ENCODE peak calls at places on chromosomes 6 and 20, in ten cellular contexts. D, V, C, T, W, Z, X, S, Y and L are unnamed samples.
A peak's percentile ranks its signal among the peaks of the same experiment; 100 is the strongest.

GRCh38 chr6:115728171-115728570 is 332.5 kb downstream of the FRK start:
- DNase-seq in C (no peak), Z (no peak), X (no peak), Y (no peak), W (no peak), S (no peak), V (no peak), T (no peak), D (no peak), L (no peak)

GRCh38 chr6:7975764-7976146 is 65.2 kb upstream of the TXNDC5 start:
- DNase-seq in T (no peak), C (no peak), W (no peak), Z (peak; percentile 66), D (no peak), Y (no peak), S (no peak), V (no peak), X (no peak), L (peak; percentile 18)

GRCh38 chr6:48837744-48838143 is 625.3 kb downstream of the MMUT start:
- DNase-seq in W (no peak), S (no peak), V (no peak), C (no peak), Z (no peak), Y (no peak), T (no peak), D (no peak), X (no peak), L (no peak)

GRCh38 chr20:63969851-63970713 is at the start of gene ZNF512B:
- DNase-seq in V (no peak), Z (peak; percentile 69), Y (peak; percentile 81), W (peak; percentile 87), T (peak; percentile 59), S (no peak), X (peak; percentile 39), D (peak; percentile 60), C (no peak), L (peak; percentile 81)

GRCh38 chr20:48841861-48842529 is 14.2 kb upstream of the PREX1 start:
- DNase-seq in Z (no peak), S (peak; percentile 71), Y (no peak), D (no peak), T (no peak), V (no peak), X (no peak), C (no peak), W (no peak), L (no peak)

GRCh38 chr20:10239954-10240353 is 21.3 kb downstream of the SNAP25 start:
- DNase-seq in C (no peak), W (no peak), S (no peak), X (peak; percentile 92), V (no peak), Y (peak; percentile 86), T (peak; percentile 84), Z (no peak), D (no peak), L (no peak)

GRCh38 chr6:14254505-14254904 is 136.9 kb downstream of the CD83 start:
- DNase-seq in D (no peak), W (no peak), Z (no peak), S (no peak), T (no peak), V (no peak), Y (no peak), X (no peak), C (no peak), L (no peak)

GRCh38 chr6:166658792-166659150 is 31.7 kb upstream of the RPS6KA2 start:
- DNase-seq in V (no peak), Z (no peak), X (no peak), T (no peak), C (no peak), D (no peak), Y (no peak), S (no peak), W (no peak), L (no peak)

GRCh38 chr6:29813809-29814208 is 13.8 kb upstream of the HLA-G start:
- DNase-seq in Y (no peak), D (no peak), S (no peak), C (no peak), Z (no peak), X (no peak), W (no peak), V (no peak), T (no peak), L (peak; percentile 25)

GRCh38 chr20:50394569-50394968 is 115.6 kb upstream of the PTPN1 start:
- DNase-seq in D (no peak), X (no peak), W (no peak), Y (no peak), S (no peak), V (no peak), C (no peak), T (no peak), Z (no peak), L (no peak)

GRCh38 chr6:90111387-90111786 is 185.3 kb downstream of the BACH2 start:
- DNase-seq in V (no peak), Z (no peak), C (no peak), T (no peak), W (no peak), Y (no peak), S (no peak), D (no peak), X (no peak), L (no peak)